ENCODE peak calls at places on chromosomes 3 and 15, in four cellular contexts. M is fibroblast of the aortic adventitia, V is kidney epithelial cell, L is mammary epithelial cell. Y is an unnamed sample.

GRCh38 chr15:45606841-45607240 is 19.7 kb downstream of the BLOC1S6 start:
- DNase-seq in V (no peak), M (no peak), L (no peak), Y (no peak)

GRCh38 chr15:35061171-35062163 is 23.6 kb downstream of the NANOGP8 start:
- DNase-seq in V (no peak), L (no peak), M (no peak), Y (no peak)

GRCh38 chr3:184513276-184514150 is 48.1 kb upstream of the EPHB3 start:
- DNase-seq in V (peak), M (peak), L (peak), Y (peak)

GRCh38 chr3:184783309-184783708 is 28.7 kb upstream of the VPS8 start:
- DNase-seq in M (no peak), V (no peak), L (no peak), Y (no peak)

GRCh38 chr15:58086479-58086878 is 21.0 kb upstream of the ALDH1A2 start:
- DNase-seq in M (peak), V (no peak), L (peak), Y (no peak)

GRCh38 chr15:74167891-74168331 is 5.6 kb upstream of the ISLR start:
- DNase-seq in L (no peak), V (no peak), M (no peak), Y (no peak)

GRCh38 chr3:169022457-169022856 is 641.1 kb downstream of the MECOM start:
- DNase-seq in L (no peak), M (peak), V (no peak), Y (no peak)

GRCh38 chr3:77414881-77415280 is 375.0 kb downstream of the ROBO2 start:
- DNase-seq in L (no peak), V (no peak), M (no peak), Y (no peak)

GRCh38 chr3:40232626-40233025 is 76.9 kb upstream of the EIF1B start:
- DNase-seq in L (no peak), V (no peak), M (no peak), Y (no peak)

GRCh38 chr15:61175024-61175423 is 54.1 kb downstream of the RORA start:
- DNase-seq in M (no peak), V (no peak), L (no peak), Y (no peak)

GRCh38 chr3:122233109-122233952 is 49.9 kb downstream of the CASR start:
- DNase-seq in V (no peak), M (no peak), L (no peak), Y (peak)

GRCh38 chr15:88438181-88438580 is 29.0 kb downstream of the MRPL46 start:
- DNase-seq in M (no peak), L (no peak), V (no peak), Y (no peak)

GRCh38 chr3:153442799-153443487 is 280.9 kb downstream of the RAP2B start:
- DNase-seq in L (no peak), V (no peak), M (no peak), Y (no peak)

GRCh38 chr3:153442386-153442785 is 280.4 kb downstream of the RAP2B start:
- DNase-seq in L (no peak), M (no peak), V (no peak), Y (no peak)

GRCh38 chr3:153445817-153446216 is 283.8 kb downstream of the RAP2B start:
- DNase-seq in L (no peak), M (no peak), V (no peak), Y (no peak)

GRCh38 chr3:153440311-153440710 is 278.3 kb downstream of the RAP2B start:
- DNase-seq in V (no peak), L (no peak), M (no peak), Y (no peak)

DNA sequence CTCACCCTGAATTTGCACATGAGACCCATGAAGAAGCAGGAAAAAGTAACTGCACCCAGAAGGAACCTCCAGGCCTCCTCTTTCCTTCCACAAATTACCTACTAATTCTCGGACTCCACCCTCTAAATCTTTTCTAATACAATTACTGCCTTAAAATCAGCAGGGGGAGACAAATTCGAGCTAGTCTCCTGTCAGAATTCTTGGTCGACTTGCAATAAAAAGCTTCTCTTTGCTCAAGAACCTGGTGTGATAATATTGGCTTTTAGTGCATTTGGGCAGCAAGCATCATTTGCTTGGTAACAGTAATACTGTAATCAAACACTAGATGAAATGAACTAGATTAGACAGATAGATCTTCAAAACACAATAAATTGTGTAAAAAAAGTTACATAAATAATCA is 281.9 kb downstream of the RAP2B start:
- DNase-seq in L (no peak), V (no peak), M (peak), Y (no peak)
- TF ChIP-seq CTCF in L (no peak), V (peak), M (peak), Y (no peak)

GRCh38 chr3:51391075-51391565 is at the start of gene RBM15B:
- DNase-seq in L (peak), M (peak), V (peak), Y (peak)

GRCh38 chr3:51391566-51392300 is 648 bp downstream of the RBM15B start:
- DNase-seq in V (no peak), L (peak), M (no peak), Y (no peak)

GRCh38 chr3:51390186-51390585 is 899 bp upstream of the RBM15B start:
- DNase-seq in M (no peak), L (no peak), V (no peak), Y (no peak)

GRCh38 chr3:51389423-51390183 is 1.5 kb upstream of the RBM15B start:
- DNase-seq in M (peak), L (no peak), V (no peak), Y (no peak)

GRCh38 chr3:51390600-51391074 is 448 bp upstream of the RBM15B start:
- DNase-seq in M (no peak), L (no peak), V (no peak), Y (no peak)
- TF ChIP-seq CTCF in M (no peak), L (no peak), V (no peak), Y (no peak)

DNA sequence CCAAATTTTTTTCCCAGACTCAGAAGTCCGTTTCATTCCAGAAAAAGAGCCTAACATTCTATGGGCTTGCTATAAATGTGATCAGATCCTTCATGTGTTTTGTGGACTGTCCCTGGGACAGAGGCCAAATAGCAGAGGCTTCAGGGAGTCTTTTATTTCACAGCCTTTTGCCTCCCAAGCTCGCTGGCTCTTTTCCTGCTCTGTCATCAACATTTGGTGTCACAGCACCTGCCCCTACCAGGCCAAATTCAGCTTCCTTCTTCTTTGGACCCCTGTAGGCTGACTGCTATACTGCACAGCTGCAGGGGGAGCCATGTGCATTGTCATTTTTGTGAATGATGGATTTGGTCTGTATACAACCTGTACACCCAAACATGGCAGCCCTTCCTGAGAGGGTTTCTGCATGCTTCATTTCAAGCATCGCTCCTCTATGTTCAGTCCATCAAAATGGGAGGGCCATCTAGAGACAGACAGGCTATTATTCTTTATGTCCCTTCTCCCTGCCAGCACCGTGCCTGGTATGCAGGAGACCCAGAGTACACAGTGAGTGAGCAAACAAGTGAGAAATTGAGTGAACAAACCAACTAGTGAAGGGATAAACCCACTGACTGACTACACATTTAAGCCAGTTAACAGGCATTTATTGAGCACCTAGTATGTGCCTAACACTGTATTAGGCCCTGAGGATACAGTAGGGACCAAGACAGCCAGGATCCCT is 17.9 kb upstream of the RPP14 start:
- DNase-seq in M (no peak), V (no peak), L (no peak), Y (no peak)
- TF ChIP-seq CTCF in M (peak), V (no peak), L (no peak), Y (no peak)

GRCh38 chr15:44029940-44030568 is 165.0 kb downstream of the FRMD5 start:
- DNase-seq in V (no peak), M (peak), L (peak), Y (no peak)
- TF ChIP-seq CTCF in V (no peak), M (peak), L (no peak), Y (no peak)